ENCODE peak calls at places on chromosomes 11 and 22, in seven cellular contexts. One of them, this sample, is unnamed. For H3K4me1, the result is how much of the 10 kb centered on the place peaks cover.

GRCh38 chr22:39144101-39144815 is 8.2 kb downstream of the CBX7 start:
- DNase-seq in Panc1: no peak
- DNase-seq in body of pancreas: peak
- DNase-seq in cardiac muscle cell: no peak
- DNase-seq in A549: no peak
- DNase-seq in endothelial cell of umbilical vein: no peak
- DNase-seq in sigmoid colon: peak
- DNase-seq in this sample: no peak

GRCh38 chr11:11968511-11969280 is 39.7 kb downstream of the DKK3 start:
- DNase-seq in A549: no peak
- DNase-seq in sigmoid colon: peak
- DNase-seq in Panc1: no peak
- DNase-seq in body of pancreas: no peak
- DNase-seq in cardiac muscle cell: no peak
- DNase-seq in endothelial cell of umbilical vein: no peak
- DNase-seq in this sample: no peak

GRCh38 chr11:123187670-123188507 is 7.2 kb downstream of the CLMP start:
- DNase-seq in endothelial cell of umbilical vein: peak
- DNase-seq in body of pancreas: no peak
- DNase-seq in sigmoid colon: no peak
- DNase-seq in cardiac muscle cell: no peak
- DNase-seq in A549: no peak
- DNase-seq in Panc1: no peak
- DNase-seq in this sample: no peak

GRCh38 chr22:33315954-33316353 is 257.8 kb upstream of the SYN3 start:
- DNase-seq in body of pancreas: no peak
- DNase-seq in Panc1: no peak
- DNase-seq in A549: no peak
- DNase-seq in cardiac muscle cell: no peak
- DNase-seq in sigmoid colon: no peak
- DNase-seq in endothelial cell of umbilical vein: no peak
- DNase-seq in this sample: no peak

GRCh38 chr11:3093281-3094191 is 36.3 kb upstream of the CARS1 start:
- DNase-seq in sigmoid colon: peak
- DNase-seq in cardiac muscle cell: no peak
- DNase-seq in A549: no peak
- DNase-seq in body of pancreas: no peak
- DNase-seq in Panc1: no peak
- DNase-seq in endothelial cell of umbilical vein: no peak
- DNase-seq in this sample: no peak

GRCh38 chr22:48748113-48748859 is 1079.4 kb downstream of the BRD1 start:
- DNase-seq in A549: no peak
- DNase-seq in body of pancreas: no peak
- DNase-seq in endothelial cell of umbilical vein: no peak
- DNase-seq in Panc1: no peak
- DNase-seq in cardiac muscle cell: no peak
- DNase-seq in sigmoid colon: peak
- DNase-seq in this sample: no peak

GRCh38 chr11:16252373-16252772 is 104.0 kb downstream of the SOX6 start:
- DNase-seq in cardiac muscle cell: peak
- DNase-seq in endothelial cell of umbilical vein: peak
- DNase-seq in body of pancreas: no peak
- DNase-seq in A549: peak
- DNase-seq in sigmoid colon: no peak
- DNase-seq in Panc1: no peak
- DNase-seq in this sample: no peak

GRCh38 chr11:56852131-56852530 is 103.6 kb upstream of the OR9G4 start:
- DNase-seq in Panc1: no peak
- DNase-seq in cardiac muscle cell: no peak
- DNase-seq in sigmoid colon: no peak
- DNase-seq in body of pancreas: no peak
- DNase-seq in endothelial cell of umbilical vein: no peak
- DNase-seq in A549: no peak
- DNase-seq in this sample: peak

GRCh38 chr11:31834237-31834636 is 23.1 kb upstream of the PAX6 start:
- DNase-seq in A549: no peak
- DNase-seq in body of pancreas: no peak
- DNase-seq in endothelial cell of umbilical vein: no peak
- DNase-seq in cardiac muscle cell: no peak
- DNase-seq in sigmoid colon: no peak
- DNase-seq in Panc1: no peak
- DNase-seq in this sample: no peak

GRCh38 chr11:120203626-120204025 is 7.2 kb upstream of the OAF start:
- DNase-seq in cardiac muscle cell: no peak
- DNase-seq in sigmoid colon: no peak
- DNase-seq in Panc1: no peak
- DNase-seq in body of pancreas: no peak
- DNase-seq in A549: no peak
- DNase-seq in endothelial cell of umbilical vein: no peak
- DNase-seq in this sample: no peak

GRCh38 chr11:3091846-3092602 is 34.8 kb upstream of the CARS1 start:
- DNase-seq in endothelial cell of umbilical vein: peak
- DNase-seq in Panc1: peak
- DNase-seq in sigmoid colon: peak
- DNase-seq in A549: peak
- DNase-seq in cardiac muscle cell: peak
- DNase-seq in body of pancreas: peak
- DNase-seq in this sample: peak

GRCh38 chr11:66221726-66222236 is 46.7 kb upstream of the RAB1B start:
- DNase-seq in sigmoid colon: peak
- DNase-seq in cardiac muscle cell: no peak
- DNase-seq in Panc1: no peak
- DNase-seq in endothelial cell of umbilical vein: no peak
- DNase-seq in body of pancreas: no peak
- DNase-seq in A549: no peak
- DNase-seq in this sample: peak

GRCh38 chr11:95910638-95911368 is 13.1 kb downstream of the MTMR2 start:
- DNase-seq in endothelial cell of umbilical vein: no peak
- DNase-seq in cardiac muscle cell: no peak
- DNase-seq in sigmoid colon: no peak
- DNase-seq in A549: no peak
- DNase-seq in body of pancreas: no peak
- DNase-seq in Panc1: no peak
- DNase-seq in this sample: no peak

GRCh38 chr22:23234409-23235161 is 54.3 kb downstream of the BCR start:
- DNase-seq in A549: no peak
- DNase-seq in body of pancreas: no peak
- DNase-seq in endothelial cell of umbilical vein: no peak
- DNase-seq in sigmoid colon: no peak
- DNase-seq in cardiac muscle cell: no peak
- DNase-seq in Panc1: no peak
- DNase-seq in this sample: no peak
- H3K4me1 ChIP-seq in A549: under half
- H3K4me1 ChIP-seq in body of pancreas: under half
- H3K4me1 ChIP-seq in endothelial cell of umbilical vein: under half
- H3K4me1 ChIP-seq in sigmoid colon: under half
- H3K4me1 ChIP-seq in cardiac muscle cell: under half
- H3K4me1 ChIP-seq in Panc1: under half
- H3K4me1 ChIP-seq in this sample: under half

GRCh38 chr11:9315078-9315688 is 790 bp upstream of the TMEM41B start:
- DNase-seq in Panc1: no peak
- DNase-seq in sigmoid colon: no peak
- DNase-seq in cardiac muscle cell: no peak
- DNase-seq in body of pancreas: peak
- DNase-seq in A549: peak
- DNase-seq in endothelial cell of umbilical vein: no peak
- DNase-seq in this sample: no peak
- TF ChIP-seq CTCF in Panc1: no peak
- TF ChIP-seq CTCF in sigmoid colon: no peak
- TF ChIP-seq CTCF in cardiac muscle cell: no peak
- TF ChIP-seq CTCF in body of pancreas: no peak
- TF ChIP-seq CTCF in A549: no peak
- TF ChIP-seq CTCF in endothelial cell of umbilical vein: no peak
- TF ChIP-seq CTCF in this sample: no peak

GRCh38 chr11:61896665-61897386 is 5.5 kb upstream of the FADS3 start:
- DNase-seq in sigmoid colon: no peak
- DNase-seq in A549: no peak
- DNase-seq in Panc1: no peak
- DNase-seq in endothelial cell of umbilical vein: no peak
- DNase-seq in cardiac muscle cell: no peak
- DNase-seq in body of pancreas: no peak
- DNase-seq in this sample: no peak
- H3K27ac ChIP-seq in sigmoid colon: no peak
- H3K27ac ChIP-seq in A549: peak
- H3K27ac ChIP-seq in Panc1: no peak
- H3K27ac ChIP-seq in endothelial cell of umbilical vein: no peak
- H3K27ac ChIP-seq in cardiac muscle cell: no peak
- H3K27ac ChIP-seq in body of pancreas: no peak
- H3K27ac ChIP-seq in this sample: no peak

GRCh38 chr11:127789887-127790286 is 789.3 kb upstream of the KIRREL3 start:
- DNase-seq in body of pancreas: no peak
- DNase-seq in endothelial cell of umbilical vein: no peak
- DNase-seq in Panc1: no peak
- DNase-seq in A549: no peak
- DNase-seq in cardiac muscle cell: peak
- DNase-seq in sigmoid colon: no peak
- DNase-seq in this sample: no peak

GRCh38 chr11:127791844-127792243 is 791.3 kb upstream of the KIRREL3 start:
- DNase-seq in A549: no peak
- DNase-seq in cardiac muscle cell: no peak
- DNase-seq in body of pancreas: no peak
- DNase-seq in endothelial cell of umbilical vein: no peak
- DNase-seq in sigmoid colon: no peak
- DNase-seq in Panc1: no peak
- DNase-seq in this sample: no peak
- H3K4me1 ChIP-seq in A549: under half
- H3K4me1 ChIP-seq in cardiac muscle cell: under half
- H3K4me1 ChIP-seq in body of pancreas: under half
- H3K4me1 ChIP-seq in endothelial cell of umbilical vein: under half
- H3K4me1 ChIP-seq in sigmoid colon: under half
- H3K4me1 ChIP-seq in Panc1: under half
- H3K4me1 ChIP-seq in this sample: under half

DNA sequence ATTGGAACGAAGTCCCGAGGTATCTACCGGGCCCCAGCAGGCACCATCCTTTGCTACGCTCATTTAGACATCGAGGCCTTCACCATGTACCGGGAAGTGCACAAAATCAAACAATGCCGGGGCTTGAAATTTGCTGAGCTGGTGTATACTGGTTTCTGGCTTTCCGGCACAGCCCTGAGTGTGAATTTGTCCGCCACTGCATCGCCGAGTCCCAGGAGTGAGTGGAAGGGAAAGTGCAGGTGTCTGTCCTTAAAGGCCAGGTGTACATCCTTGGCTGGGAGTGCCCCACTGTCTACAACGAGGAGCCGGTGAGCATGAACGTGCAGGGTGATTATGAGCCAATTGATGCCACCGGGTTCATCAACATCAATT is 158.8 kb upstream of the GUCY1A2 start:
- DNase-seq in Panc1: no peak
- DNase-seq in sigmoid colon: no peak
- DNase-seq in body of pancreas: no peak
- DNase-seq in cardiac muscle cell: no peak
- DNase-seq in A549: no peak
- DNase-seq in endothelial cell of umbilical vein: no peak
- DNase-seq in this sample: no peak
- TF ChIP-seq CTCF in Panc1: no peak
- TF ChIP-seq CTCF in sigmoid colon: no peak
- TF ChIP-seq CTCF in body of pancreas: no peak
- TF ChIP-seq CTCF in cardiac muscle cell: no peak
- TF ChIP-seq CTCF in A549: no peak
- TF ChIP-seq CTCF in endothelial cell of umbilical vein: no peak
- TF ChIP-seq CTCF in this sample: no peak

DNA sequence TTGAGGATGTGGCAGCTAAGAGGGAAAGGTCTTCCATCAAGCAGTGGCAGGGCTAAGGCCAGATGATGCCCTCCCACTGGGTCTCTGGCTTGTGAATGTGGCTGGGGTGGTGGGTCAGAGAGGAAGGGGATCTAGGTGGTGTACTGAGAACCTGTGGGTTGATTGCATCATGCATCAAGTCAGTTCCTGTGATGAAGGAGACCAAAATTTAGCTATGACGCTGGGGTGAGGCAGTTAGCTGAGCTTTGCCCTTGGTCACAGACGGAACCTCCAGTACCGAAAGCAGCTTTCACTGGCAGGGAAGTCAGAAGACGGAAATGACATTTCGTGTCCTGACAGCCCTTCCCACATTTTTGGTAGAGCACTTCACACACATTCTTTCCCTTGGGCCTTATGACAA is 20.7 kb downstream of the ATG16L2 start:
- DNase-seq in A549: no peak
- DNase-seq in endothelial cell of umbilical vein: no peak
- DNase-seq in sigmoid colon: no peak
- DNase-seq in Panc1: no peak
- DNase-seq in body of pancreas: no peak
- DNase-seq in cardiac muscle cell: no peak
- DNase-seq in this sample: no peak
- H3K27ac ChIP-seq in A549: no peak
- H3K27ac ChIP-seq in endothelial cell of umbilical vein: no peak
- H3K27ac ChIP-seq in sigmoid colon: peak
- H3K27ac ChIP-seq in Panc1: no peak
- H3K27ac ChIP-seq in body of pancreas: peak
- H3K27ac ChIP-seq in cardiac muscle cell: no peak
- H3K27ac ChIP-seq in this sample: no peak

This sample was measured in foreskin keratinocyte.